ENCODE peak calls at places on chromosomes 3 and 15, in seven cellular contexts. One of them, this sample, is unnamed. For H3K9me3, the result is how much of the 10 kb centered on the place peaks cover.

GRCh38 chr15:32843211-32843907 is 125.6 kb downstream of the GREM1 start:
- DNase-seq in hepatocyte: no peak
- DNase-seq in fibroblast of lung: no peak
- DNase-seq in trophoblast cell: no peak
- DNase-seq in CD4-positive, CD25-positive, alpha-beta regulatory T cell: no peak
- DNase-seq in neural progenitor cell: no peak
- DNase-seq in ovary: no peak
- DNase-seq in this sample: no peak

GRCh38 chr15:29401644-29402043 is 132.0 kb upstream of the NSMCE3 start:
- DNase-seq in ovary: no peak
- DNase-seq in neural progenitor cell: no peak
- DNase-seq in CD4-positive, CD25-positive, alpha-beta regulatory T cell: no peak
- DNase-seq in trophoblast cell: no peak
- DNase-seq in hepatocyte: no peak
- DNase-seq in fibroblast of lung: no peak
- DNase-seq in this sample: no peak

GRCh38 chr15:82539690-82540054 is 585 bp downstream of the RPS17 start:
- DNase-seq in ovary: no peak
- DNase-seq in trophoblast cell: peak
- DNase-seq in neural progenitor cell: peak
- DNase-seq in CD4-positive, CD25-positive, alpha-beta regulatory T cell: peak
- DNase-seq in hepatocyte: peak
- DNase-seq in fibroblast of lung: no peak
- DNase-seq in this sample: no peak

GRCh38 chr15:60614862-60615771 is 136.2 kb upstream of the ICE2 start:
- DNase-seq in hepatocyte: peak
- DNase-seq in fibroblast of lung: no peak
- DNase-seq in trophoblast cell: no peak
- DNase-seq in CD4-positive, CD25-positive, alpha-beta regulatory T cell: no peak
- DNase-seq in ovary: no peak
- DNase-seq in neural progenitor cell: peak
- DNase-seq in this sample: no peak

GRCh38 chr15:45100884-45101622 is 12.9 kb downstream of the DUOX2 start:
- DNase-seq in fibroblast of lung: no peak
- DNase-seq in neural progenitor cell: peak
- DNase-seq in CD4-positive, CD25-positive, alpha-beta regulatory T cell: no peak
- DNase-seq in ovary: no peak
- DNase-seq in trophoblast cell: no peak
- DNase-seq in hepatocyte: no peak
- DNase-seq in this sample: no peak

GRCh38 chr3:74535281-74535680 is 79.2 kb downstream of the CNTN3 start:
- DNase-seq in fibroblast of lung: no peak
- DNase-seq in hepatocyte: no peak
- DNase-seq in CD4-positive, CD25-positive, alpha-beta regulatory T cell: no peak
- DNase-seq in ovary: no peak
- DNase-seq in trophoblast cell: no peak
- DNase-seq in neural progenitor cell: no peak
- DNase-seq in this sample: no peak

GRCh38 chr3:155441026-155441425 is 147.5 kb upstream of the STRIT1 start:
- DNase-seq in fibroblast of lung: no peak
- DNase-seq in CD4-positive, CD25-positive, alpha-beta regulatory T cell: no peak
- DNase-seq in neural progenitor cell: no peak
- DNase-seq in trophoblast cell: no peak
- DNase-seq in ovary: no peak
- DNase-seq in hepatocyte: no peak
- DNase-seq in this sample: no peak

GRCh38 chr15:48955967-48956366 is 7.8 kb downstream of the SHC4 start:
- DNase-seq in trophoblast cell: no peak
- DNase-seq in ovary: no peak
- DNase-seq in CD4-positive, CD25-positive, alpha-beta regulatory T cell: no peak
- DNase-seq in fibroblast of lung: no peak
- DNase-seq in neural progenitor cell: no peak
- DNase-seq in hepatocyte: no peak
- DNase-seq in this sample: no peak

GRCh38 chr3:157129782-157130137 is 30.2 kb downstream of the CCNL1 start:
- DNase-seq in trophoblast cell: no peak
- DNase-seq in neural progenitor cell: peak
- DNase-seq in hepatocyte: no peak
- DNase-seq in CD4-positive, CD25-positive, alpha-beta regulatory T cell: no peak
- DNase-seq in ovary: no peak
- DNase-seq in fibroblast of lung: peak
- DNase-seq in this sample: no peak

GRCh38 chr15:31843426-31844055 is 186.8 kb upstream of the CHRNA7 start:
- DNase-seq in hepatocyte: no peak
- DNase-seq in trophoblast cell: no peak
- DNase-seq in CD4-positive, CD25-positive, alpha-beta regulatory T cell: no peak
- DNase-seq in ovary: no peak
- DNase-seq in fibroblast of lung: no peak
- DNase-seq in neural progenitor cell: no peak
- DNase-seq in this sample: no peak

GRCh38 chr3:1275495-1275894 is 182.7 kb downstream of the CNTN6 start:
- DNase-seq in fibroblast of lung: no peak
- DNase-seq in neural progenitor cell: peak
- DNase-seq in CD4-positive, CD25-positive, alpha-beta regulatory T cell: no peak
- DNase-seq in hepatocyte: peak
- DNase-seq in ovary: no peak
- DNase-seq in trophoblast cell: no peak
- DNase-seq in this sample: no peak

GRCh38 chr15:67863442-67863987 is 23.7 kb upstream of the RNU6-1 start:
- DNase-seq in ovary: peak
- DNase-seq in fibroblast of lung: peak
- DNase-seq in trophoblast cell: peak
- DNase-seq in hepatocyte: peak
- DNase-seq in CD4-positive, CD25-positive, alpha-beta regulatory T cell: peak
- DNase-seq in neural progenitor cell: peak
- DNase-seq in this sample: peak

GRCh38 chr3:121574449-121574848 is 6.7 kb downstream of the ARGFX start:
- DNase-seq in trophoblast cell: peak
- DNase-seq in neural progenitor cell: no peak
- DNase-seq in ovary: no peak
- DNase-seq in CD4-positive, CD25-positive, alpha-beta regulatory T cell: no peak
- DNase-seq in hepatocyte: peak
- DNase-seq in fibroblast of lung: peak
- DNase-seq in this sample: no peak

GRCh38 chr3:189071452-189071851 is 100.3 kb upstream of the TPRG1 start:
- DNase-seq in trophoblast cell: no peak
- DNase-seq in neural progenitor cell: no peak
- DNase-seq in fibroblast of lung: no peak
- DNase-seq in hepatocyte: no peak
- DNase-seq in ovary: no peak
- DNase-seq in CD4-positive, CD25-positive, alpha-beta regulatory T cell: peak
- DNase-seq in this sample: no peak

GRCh38 chr3:188400494-188401243 is 246.7 kb downstream of the LPP start:
- DNase-seq in hepatocyte: no peak
- DNase-seq in CD4-positive, CD25-positive, alpha-beta regulatory T cell: peak
- DNase-seq in ovary: no peak
- DNase-seq in trophoblast cell: no peak
- DNase-seq in fibroblast of lung: no peak
- DNase-seq in neural progenitor cell: no peak
- DNase-seq in this sample: peak

GRCh38 chr3:190321789-190322603 is at the start of gene CLDN1:
- DNase-seq in trophoblast cell: peak
- DNase-seq in CD4-positive, CD25-positive, alpha-beta regulatory T cell: peak
- DNase-seq in neural progenitor cell: peak
- DNase-seq in fibroblast of lung: peak
- DNase-seq in hepatocyte: peak
- DNase-seq in ovary: peak
- DNase-seq in this sample: no peak

GRCh38 chr3:61561374-61562041 is at the start of gene PTPRG:
- DNase-seq in fibroblast of lung: peak
- DNase-seq in hepatocyte: peak
- DNase-seq in trophoblast cell: peak
- DNase-seq in ovary: peak
- DNase-seq in CD4-positive, CD25-positive, alpha-beta regulatory T cell: peak
- DNase-seq in neural progenitor cell: peak
- DNase-seq in this sample: no peak

GRCh38 chr15:81071130-81071529 is 62.9 kb upstream of the CFAP161 start:
- DNase-seq in CD4-positive, CD25-positive, alpha-beta regulatory T cell: no peak
- DNase-seq in fibroblast of lung: peak
- DNase-seq in hepatocyte: no peak
- DNase-seq in ovary: no peak
- DNase-seq in neural progenitor cell: no peak
- DNase-seq in trophoblast cell: no peak
- DNase-seq in this sample: no peak

GRCh38 chr3:143439785-143440184 is 320.2 kb downstream of the CHST2 start:
- DNase-seq in trophoblast cell: no peak
- DNase-seq in hepatocyte: no peak
- DNase-seq in ovary: no peak
- DNase-seq in fibroblast of lung: no peak
- DNase-seq in CD4-positive, CD25-positive, alpha-beta regulatory T cell: no peak
- DNase-seq in neural progenitor cell: no peak
- DNase-seq in this sample: no peak

GRCh38 chr15:97014001-97014400 is 683.5 kb downstream of the NR2F2 start:
- DNase-seq in trophoblast cell: no peak
- DNase-seq in ovary: no peak
- DNase-seq in hepatocyte: no peak
- DNase-seq in fibroblast of lung: no peak
- DNase-seq in CD4-positive, CD25-positive, alpha-beta regulatory T cell: no peak
- DNase-seq in neural progenitor cell: no peak
- DNase-seq in this sample: no peak

GRCh38 chr15:63260786-63261185 is 16.6 kb upstream of the APH1B start:
- DNase-seq in ovary: no peak
- DNase-seq in trophoblast cell: no peak
- DNase-seq in CD4-positive, CD25-positive, alpha-beta regulatory T cell: no peak
- DNase-seq in neural progenitor cell: no peak
- DNase-seq in fibroblast of lung: no peak
- DNase-seq in hepatocyte: no peak
- DNase-seq in this sample: no peak

GRCh38 chr3:66555214-66555844 is 54.5 kb upstream of the LRIG1 start:
- DNase-seq in neural progenitor cell: no peak
- DNase-seq in fibroblast of lung: peak
- DNase-seq in ovary: no peak
- DNase-seq in hepatocyte: no peak
- DNase-seq in trophoblast cell: no peak
- DNase-seq in CD4-positive, CD25-positive, alpha-beta regulatory T cell: no peak
- DNase-seq in this sample: no peak

GRCh38 chr3:115673860-115674259 is 50.5 kb downstream of the GAP43 start:
- DNase-seq in neural progenitor cell: no peak
- DNase-seq in CD4-positive, CD25-positive, alpha-beta regulatory T cell: no peak
- DNase-seq in trophoblast cell: peak
- DNase-seq in hepatocyte: no peak
- DNase-seq in ovary: no peak
- DNase-seq in fibroblast of lung: no peak
- DNase-seq in this sample: no peak

GRCh38 chr3:155753038-155753647 is 8.3 kb upstream of the PLCH1 start:
- DNase-seq in CD4-positive, CD25-positive, alpha-beta regulatory T cell: peak
- DNase-seq in ovary: no peak
- DNase-seq in fibroblast of lung: peak
- DNase-seq in trophoblast cell: no peak
- DNase-seq in neural progenitor cell: peak
- DNase-seq in hepatocyte: peak
- DNase-seq in this sample: no peak

GRCh38 chr3:198107840-198108734 is 148.1 kb downstream of the LMLN start:
- DNase-seq in fibroblast of lung: peak
- DNase-seq in ovary: no peak
- DNase-seq in neural progenitor cell: peak
- DNase-seq in hepatocyte: no peak
- DNase-seq in trophoblast cell: no peak
- DNase-seq in CD4-positive, CD25-positive, alpha-beta regulatory T cell: no peak
- DNase-seq in this sample: no peak
- H3K9me3 ChIP-seq in fibroblast of lung: under half
- H3K9me3 ChIP-seq in ovary: under half
- H3K9me3 ChIP-seq in neural progenitor cell: under half
- H3K9me3 ChIP-seq in hepatocyte: under half
- H3K9me3 ChIP-seq in trophoblast cell: under half
- H3K9me3 ChIP-seq in CD4-positive, CD25-positive, alpha-beta regulatory T cell: under half
- H3K9me3 ChIP-seq in this sample: under half

DNA sequence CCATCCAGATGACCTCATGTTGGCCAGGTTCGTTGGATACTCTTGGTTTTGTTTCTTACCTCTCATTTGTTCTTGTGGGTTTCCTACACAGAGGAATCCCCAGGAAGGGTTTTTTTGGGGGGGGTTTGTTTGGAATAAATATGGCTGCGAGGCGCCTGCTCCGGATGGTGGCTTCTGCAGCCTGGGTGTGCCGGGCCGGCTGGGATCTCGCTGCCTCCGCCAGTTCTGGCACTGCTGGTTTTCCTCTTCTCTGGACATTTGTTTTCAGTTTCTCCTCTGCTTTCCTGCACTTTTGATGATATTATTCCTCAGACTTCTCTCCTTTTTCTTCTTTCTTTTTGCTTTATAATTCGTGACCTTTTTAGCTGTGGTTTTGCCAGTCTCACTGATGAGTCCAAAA is 187.4 kb downstream of the OR4M2 start:
- DNase-seq in neural progenitor cell: no peak
- DNase-seq in CD4-positive, CD25-positive, alpha-beta regulatory T cell: no peak
- DNase-seq in fibroblast of lung: no peak
- DNase-seq in ovary: no peak
- DNase-seq in hepatocyte: no peak
- DNase-seq in trophoblast cell: no peak
- DNase-seq in this sample: no peak
- H3K9me3 ChIP-seq in neural progenitor cell: half or more
- H3K9me3 ChIP-seq in CD4-positive, CD25-positive, alpha-beta regulatory T cell: under half
- H3K9me3 ChIP-seq in fibroblast of lung: under half
- H3K9me3 ChIP-seq in ovary: under half
- H3K9me3 ChIP-seq in hepatocyte: under half
- H3K9me3 ChIP-seq in trophoblast cell: under half
- H3K9me3 ChIP-seq in this sample: under half

DNA sequence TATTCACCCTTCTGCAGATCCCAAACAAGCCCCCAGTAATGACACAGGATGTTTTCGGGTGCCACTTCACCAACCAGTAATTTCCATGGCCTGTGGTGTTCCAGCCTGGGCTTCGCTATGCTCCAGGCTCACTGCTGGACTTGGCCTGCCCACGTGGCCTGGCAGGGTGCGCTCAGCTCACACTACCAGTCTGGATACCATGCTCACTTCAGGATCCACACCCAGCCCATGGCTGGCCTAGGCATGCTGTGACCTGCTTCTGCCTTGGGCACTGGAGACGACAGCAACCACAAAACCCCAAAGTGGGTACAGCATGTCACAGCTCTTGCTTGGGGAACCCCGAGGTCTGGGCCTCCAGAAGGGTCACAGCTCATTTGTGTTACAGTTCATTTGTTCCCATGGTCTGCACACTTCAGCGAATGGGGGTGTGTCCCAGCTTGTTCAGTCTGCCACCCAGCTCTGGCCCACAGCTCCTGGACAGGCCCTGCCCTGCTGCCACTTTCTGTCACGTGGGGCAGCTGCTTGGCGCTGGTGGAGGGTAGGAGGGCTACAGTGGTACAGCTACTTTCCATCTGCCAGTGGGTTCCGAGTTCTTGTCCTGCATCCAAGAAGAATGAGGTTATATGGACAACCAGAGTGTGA is 650.8 kb downstream of the MCTP2 start:
- DNase-seq in CD4-positive, CD25-positive, alpha-beta regulatory T cell: no peak
- DNase-seq in neural progenitor cell: no peak
- DNase-seq in trophoblast cell: no peak
- DNase-seq in ovary: no peak
- DNase-seq in hepatocyte: no peak
- DNase-seq in fibroblast of lung: no peak
- DNase-seq in this sample: no peak
- H3K9me3 ChIP-seq in CD4-positive, CD25-positive, alpha-beta regulatory T cell: under half
- H3K9me3 ChIP-seq in neural progenitor cell: under half
- H3K9me3 ChIP-seq in trophoblast cell: under half
- H3K9me3 ChIP-seq in ovary: under half
- H3K9me3 ChIP-seq in hepatocyte: under half
- H3K9me3 ChIP-seq in fibroblast of lung: under half
- H3K9me3 ChIP-seq in this sample: under half

DNA sequence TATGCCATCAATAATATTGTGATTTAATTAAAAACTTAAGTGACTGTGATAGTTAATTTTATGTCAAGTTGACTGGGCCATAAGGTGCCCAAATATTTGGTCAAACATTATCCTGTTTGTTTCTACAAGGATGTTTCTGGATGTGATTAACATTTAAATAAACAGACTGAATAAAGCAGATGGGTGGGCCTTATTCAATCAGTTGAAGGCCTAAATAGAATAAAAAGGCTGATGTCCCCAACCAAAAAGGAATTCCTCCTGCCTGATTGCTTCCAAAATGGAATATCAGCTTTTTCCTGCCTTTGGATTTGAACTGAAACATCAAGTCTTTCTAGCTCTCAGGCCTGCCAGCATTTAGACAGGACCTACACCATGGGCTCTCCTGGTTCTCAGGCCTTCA is 961.7 kb downstream of the NTRK3 start:
- DNase-seq in trophoblast cell: no peak
- DNase-seq in ovary: no peak
- DNase-seq in neural progenitor cell: no peak
- DNase-seq in CD4-positive, CD25-positive, alpha-beta regulatory T cell: no peak
- DNase-seq in hepatocyte: no peak
- DNase-seq in fibroblast of lung: no peak
- DNase-seq in this sample: no peak
- H3K9me3 ChIP-seq in trophoblast cell: under half
- H3K9me3 ChIP-seq in ovary: under half
- H3K9me3 ChIP-seq in neural progenitor cell: under half
- H3K9me3 ChIP-seq in CD4-positive, CD25-positive, alpha-beta regulatory T cell: under half
- H3K9me3 ChIP-seq in hepatocyte: under half
- H3K9me3 ChIP-seq in fibroblast of lung: under half
- H3K9me3 ChIP-seq in this sample: under half